ENCODE peak calls at places on chromosome 4, in ten cellular contexts. P is K562, N is osteoblast, F is DND-41, K is HCT116, H is transverse colon, Q is cardiac muscle cell, O is left ventricle myocardium inferior, X is ovary, I is OCI-LY7. D is an unnamed sample. For H3K4me1, the result is how much of the 10 kb centered on the place peaks cover.

GRCh38 chr4:5974321-5974720 is 43.9 kb downstream of the C4orf50 start:
- DNase-seq in Q (no peak), P (no peak), H (no peak), F (no peak), I (no peak), X (no peak), O (no peak), N (no peak), K (no peak), D (no peak)

GRCh38 chr4:156188596-156188995 is 234.9 kb upstream of the CTSO start:
- DNase-seq in N (no peak), X (no peak), Q (no peak), O (no peak), K (no peak), H (no peak), F (no peak), I (no peak), P (no peak), D (no peak)

GRCh38 chr4:113086172-113086695 is 36.8 kb downstream of the ANK2 start:
- DNase-seq in H (no peak), Q (no peak), F (no peak), I (no peak), P (no peak), O (no peak), K (no peak), X (no peak), N (no peak), D (no peak)

GRCh38 chr4:148574502-148574901 is 132.3 kb upstream of the NR3C2 start:
- DNase-seq in P (no peak), H (no peak), X (no peak), O (no peak), Q (no peak), N (no peak), I (no peak), K (no peak), F (no peak), D (no peak)

GRCh38 chr4:139746430-139746829 is 80.8 kb downstream of the MGST2 start:
- DNase-seq in O (no peak), K (no peak), I (no peak), X (no peak), Q (peak), F (no peak), N (no peak), P (no peak), H (no peak), D (no peak)

GRCh38 chr4:4422856-4423485 is 36.1 kb downstream of the NSG1 start:
- DNase-seq in O (no peak), N (no peak), H (no peak), X (no peak), I (no peak), K (no peak), P (no peak), F (no peak), Q (no peak), D (no peak)

GRCh38 chr4:183008492-183008891 is 90.6 kb upstream of the WWC2 start:
- DNase-seq in F (no peak), K (no peak), I (no peak), N (no peak), Q (no peak), H (no peak), X (no peak), P (no peak), O (no peak), D (no peak)

GRCh38 chr4:168618577-168619265 is 121.9 kb downstream of the PALLD start:
- DNase-seq in X (no peak), I (no peak), F (no peak), N (peak), Q (no peak), P (no peak), K (peak), O (no peak), H (no peak), D (no peak)

GRCh38 chr4:2933566-2934076 is 29.6 kb downstream of the NOP14 start:
- DNase-seq in I (no peak), X (no peak), O (peak), Q (no peak), K (no peak), P (no peak), H (no peak), N (peak), F (no peak), D (peak)

GRCh38 chr4:66091801-66092200 is 421.5 kb upstream of the EPHA5 start:
- DNase-seq in O (no peak), K (no peak), H (no peak), N (no peak), I (no peak), Q (no peak), X (no peak), P (no peak), F (no peak), D (no peak)

GRCh38 chr4:31365006-31365690 is 645.0 kb downstream of the PCDH7 start:
- DNase-seq in K (no peak), X (no peak), F (no peak), O (no peak), I (no peak), N (no peak), H (no peak), P (no peak), Q (no peak), D (no peak)

GRCh38 chr4:100306018-100306417 is 115.8 kb upstream of the DDIT4L start:
- DNase-seq in P (no peak), I (no peak), O (no peak), N (no peak), Q (no peak), X (no peak), F (no peak), K (no peak), H (no peak), D (no peak)

GRCh38 chr4:12852338-12853307 is 631.5 kb downstream of the RAB28 start:
- DNase-seq in Q (peak), O (no peak), H (no peak), N (no peak), X (no peak), I (peak), P (no peak), K (peak), F (no peak), D (no peak)

GRCh38 chr4:16264798-16265197 is 38.5 kb upstream of the TAPT1 start:
- DNase-seq in F (no peak), N (no peak), O (no peak), I (peak), H (no peak), X (no peak), K (peak), P (no peak), Q (peak), D (no peak)

GRCh38 chr4:38612996-38613395 is 51.0 kb upstream of the KLF3 start:
- DNase-seq in F (no peak), X (no peak), I (no peak), K (no peak), Q (peak), O (no peak), N (no peak), P (no peak), H (no peak), D (no peak)

GRCh38 chr4:169619518-169619957 is 840 bp upstream of the CLCN3 start:
- DNase-seq in F (peak), Q (peak), P (peak), X (no peak), H (peak), O (no peak), K (peak), N (no peak), I (peak), D (peak)

GRCh38 chr4:13528823-13529129 is 15.5 kb downstream of the NKX3-2 start:
- DNase-seq in I (no peak), K (no peak), F (no peak), H (no peak), O (no peak), X (no peak), N (peak), Q (no peak), P (no peak), D (no peak)

GRCh38 chr4:75930152-75930551 is 10.7 kb downstream of the NAAA start:
- DNase-seq in K (no peak), X (no peak), H (no peak), F (no peak), Q (peak), N (peak), I (no peak), O (no peak), P (no peak), D (no peak)

GRCh38 chr4:113355550-113356371 is 306.3 kb downstream of the ANK2 start:
- DNase-seq in K (peak), O (peak), I (no peak), F (peak), H (peak), N (peak), P (no peak), Q (no peak), X (no peak), D (peak)

GRCh38 chr4:575281-576141 is 584 bp downstream of the TMEM271 start:
- DNase-seq in N (peak), I (no peak), H (no peak), K (no peak), X (peak), F (no peak), Q (peak), O (no peak), P (no peak), D (peak)

GRCh38 chr4:112509243-112510190 is 6.5 kb downstream of the NEUROG2 start:
- DNase-seq in N (no peak), K (no peak), X (no peak), I (no peak), P (no peak), F (no peak), H (no peak), Q (no peak), O (no peak), D (no peak)

GRCh38 chr4:135238940-135239339 is 1037.4 kb upstream of the PABPC4L start:
- DNase-seq in F (no peak), H (no peak), N (no peak), I (no peak), X (no peak), Q (no peak), P (no peak), K (no peak), O (no peak), D (no peak)

GRCh38 chr4:120517966-120518365 is 404.6 kb downstream of the PRDM5 start:
- DNase-seq in F (no peak), O (no peak), I (no peak), P (peak), H (peak), N (peak), X (no peak), Q (no peak), K (peak), D (no peak)

GRCh38 chr4:151804821-151805220 is 44.0 kb upstream of the GATB start:
- DNase-seq in Q (no peak), P (no peak), I (no peak), X (no peak), N (peak), H (no peak), K (no peak), O (no peak), F (no peak), D (no peak)
- H3K4me3 ChIP-seq in Q (no peak), P (no peak), I (no peak), X (no peak), N (no peak), H (no peak), K (no peak), O (no peak), F (no peak), D (no peak)

GRCh38 chr4:185461565-185461964 is 10.0 kb downstream of the CCDC110 start:
- DNase-seq in K (no peak), P (no peak), O (no peak), X (no peak), H (no peak), F (no peak), N (no peak), Q (no peak), I (no peak), D (no peak)

GRCh38 chr4:185456131-185456530 is 15.4 kb downstream of the CCDC110 start:
- DNase-seq in I (no peak), O (no peak), N (no peak), X (no peak), K (no peak), F (no peak), H (no peak), Q (no peak), P (no peak), D (no peak)

DNA sequence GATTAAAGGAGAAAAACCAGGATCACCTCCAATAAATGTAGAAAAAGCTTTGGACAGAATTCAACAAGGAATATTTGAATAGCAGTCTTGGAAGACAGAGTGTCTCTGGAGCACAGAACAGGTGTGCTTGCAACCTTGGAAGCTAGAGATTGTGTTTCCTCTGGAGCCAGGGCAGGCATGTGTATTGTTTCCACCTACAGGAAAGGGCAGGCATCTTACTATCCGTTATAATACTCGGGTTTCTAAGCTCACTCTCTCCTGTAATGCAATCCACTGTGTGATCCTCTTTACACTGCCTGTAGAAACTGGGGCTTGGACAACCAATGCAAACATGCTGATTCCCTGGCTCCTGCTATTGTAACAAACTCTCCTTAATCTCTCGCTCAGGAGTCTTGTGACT is 14.4 kb downstream of the CCDC110 start:
- DNase-seq in N (no peak), H (no peak), Q (peak), X (no peak), F (no peak), O (no peak), I (no peak), P (no peak), K (no peak), D (no peak)
- TF ChIP-seq CTCF in N (no peak), H (no peak), Q (no peak), X (no peak), F (no peak), O (no peak), I (no peak), P (no peak), K (no peak), D (no peak)

GRCh38 chr4:78627046-78627965 is 75.7 kb downstream of the ANXA3 start:
- DNase-seq in K (no peak), P (no peak), Q (no peak), F (no peak), H (no peak), O (no peak), N (no peak), I (no peak), X (no peak), D (no peak)

GRCh38 chr4:78629991-78630541 is 78.5 kb downstream of the ANXA3 start:
- DNase-seq in F (no peak), I (no peak), N (no peak), Q (no peak), O (no peak), K (no peak), H (peak), X (no peak), P (peak), D (no peak)

GRCh38 chr4:78624048-78624447 is 72.5 kb downstream of the ANXA3 start:
- DNase-seq in N (no peak), K (no peak), H (no peak), P (no peak), I (no peak), F (no peak), Q (no peak), O (no peak), X (no peak), D (no peak)

GRCh38 chr4:78625073-78625472 is 73.5 kb downstream of the ANXA3 start:
- DNase-seq in X (no peak), H (no peak), I (no peak), K (no peak), O (no peak), F (no peak), P (no peak), N (no peak), Q (no peak), D (no peak)

GRCh38 chr4:78627966-78628678 is 76.6 kb downstream of the ANXA3 start:
- DNase-seq in H (no peak), O (no peak), P (no peak), X (no peak), K (no peak), N (no peak), Q (no peak), I (no peak), F (no peak), D (no peak)
- H3K4me1 ChIP-seq in H (under half), O (under half), P (under half), X (under half), K (under half), N (under half), Q (under half), I (under half), F (under half), D (under half)

GRCh38 chr4:20254517-20255250 is 3.0 kb downstream of the SLIT2 start:
- DNase-seq in X (peak), H (no peak), F (no peak), Q (peak), I (no peak), K (no peak), P (no peak), N (peak), O (peak), D (no peak)
- H3K4me3 ChIP-seq in X (peak), H (peak), F (no peak), Q (peak), I (no peak), K (no peak), P (no peak), N (peak), O (peak), D (peak)

DNA sequence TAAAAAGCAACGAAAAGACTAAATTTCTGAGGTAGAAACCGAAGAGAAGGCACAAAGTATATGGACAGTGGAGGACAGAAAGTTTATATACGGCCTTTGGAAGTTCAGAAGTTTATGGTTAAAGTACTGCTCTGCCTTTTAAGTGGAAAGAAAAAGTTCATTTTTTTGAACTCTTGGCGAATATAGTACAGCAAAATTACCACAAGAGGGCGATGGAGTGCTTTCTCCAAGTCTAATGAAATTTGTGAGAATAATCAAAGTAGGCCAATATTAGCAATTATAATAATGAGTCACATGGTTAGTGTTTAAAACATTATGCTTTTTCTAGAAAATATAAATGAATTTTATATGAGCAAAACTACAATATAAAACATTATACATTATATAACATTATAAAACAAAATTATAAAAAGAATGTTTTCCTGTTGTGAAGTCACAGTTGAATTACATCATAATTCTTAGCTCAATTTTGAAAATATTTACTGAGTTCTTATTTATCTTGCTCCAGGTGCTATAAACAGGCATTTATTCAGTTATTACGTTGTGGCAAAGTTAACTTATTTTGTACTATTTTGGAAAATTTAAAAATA is 136.2 kb upstream of the BMPR1B start:
- DNase-seq in N (peak), Q (peak), K (peak), P (peak), F (peak), O (no peak), H (no peak), I (peak), X (no peak), D (no peak)
- TF ChIP-seq CTCF in N (peak), Q (peak), K (peak), P (peak), F (peak), O (peak), H (peak), I (peak), X (peak), D (peak)

DNA sequence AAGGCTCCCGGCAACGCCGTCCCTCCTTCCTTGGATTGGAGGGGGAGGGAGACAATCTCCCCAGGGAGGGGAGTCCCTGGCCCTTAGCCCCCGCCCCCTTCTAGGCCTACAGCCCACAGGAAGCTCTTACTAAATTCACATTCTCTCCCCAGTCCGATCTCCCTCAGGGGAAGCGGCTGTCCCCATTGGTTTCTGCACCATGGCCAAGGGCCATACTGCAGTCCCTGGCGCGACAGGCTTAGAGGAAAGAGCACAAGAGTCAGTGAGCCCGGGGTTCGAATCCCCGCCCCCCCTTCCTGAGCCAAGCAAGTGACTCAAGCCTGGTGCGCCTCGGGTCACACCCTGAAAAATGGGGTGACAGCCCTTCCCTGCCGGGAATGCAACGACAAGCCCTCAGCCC is 1.1 kb downstream of the ABLIM2 start:
- DNase-seq in K (no peak), N (peak), Q (no peak), H (no peak), P (no peak), I (no peak), O (peak), F (no peak), X (no peak), D (no peak)
- H3K4me1 ChIP-seq in K (under half), N (under half), Q (under half), H (under half), P (under half), I (under half), O (under half), F (under half), X (under half), D (under half)